ENCODE peak calls at places on chromosomes 12 and 14, in six cellular contexts. V is choroid plexus epithelial cell, G is K562, M is fibroblast of pulmonary artery, U is GM23248, O is cardiac muscle cell. W is an unnamed sample.

GRCh38 chr12:92074889-92075288 is 70.8 kb downstream of the BTG1 start:
- DNase-seq in V (no peak), G (no peak), M (no peak), U (no peak), O (no peak), W (no peak)

GRCh38 chr14:85402546-85403162 is 127.3 kb upstream of the FLRT2 start:
- DNase-seq in V (no peak), G (no peak), M (no peak), U (no peak), O (no peak), W (no peak)

GRCh38 chr12:124927325-124928094 is 13.1 kb upstream of the UBC start:
- DNase-seq in V (peak), G (peak), M (peak), U (peak), O (peak), W (peak)

GRCh38 chr12:5376591-5377207 is 55.2 kb upstream of the NTF3 start:
- DNase-seq in V (no peak), G (no peak), M (no peak), U (no peak), O (no peak), W (no peak)

GRCh38 chr12:24645254-24645653 is 303.6 kb downstream of the BCAT1 start:
- DNase-seq in V (no peak), G (no peak), M (no peak), U (no peak), O (no peak), W (no peak)

GRCh38 chr12:6226701-6227096 is 26.5 kb downstream of the CD9 start:
- DNase-seq in V (peak), G (no peak), M (no peak), U (peak), O (no peak), W (peak)

GRCh38 chr14:35279369-35279768 is 12.8 kb upstream of the PSMA6 start:
- DNase-seq in V (no peak), G (no peak), M (no peak), U (no peak), O (no peak), W (no peak)

GRCh38 chr12:70121562-70121961 is 121.7 kb upstream of the CNOT2 start:
- DNase-seq in V (no peak), G (no peak), M (no peak), U (no peak), O (no peak), W (peak)

GRCh38 chr12:62893276-62893675 is 41.7 kb downstream of the PPM1H start:
- DNase-seq in V (no peak), G (no peak), M (no peak), U (no peak), O (no peak), W (no peak)

GRCh38 chr12:91628656-91629055 is 446.0 kb upstream of the DCN start:
- DNase-seq in V (no peak), G (no peak), M (no peak), U (peak), O (no peak), W (no peak)

GRCh38 chr12:54017845-54018607 is 9.2 kb downstream of the HOXC8 start:
- DNase-seq in V (no peak), G (peak), M (peak), U (peak), O (peak), W (peak)

GRCh38 chr12:132249747-132250478 is 79.5 kb downstream of the GALNT9 start:
- DNase-seq in V (no peak), G (no peak), M (no peak), U (no peak), O (no peak), W (no peak)

GRCh38 chr14:99183716-99184115 is 88.3 kb downstream of the BCL11B start:
- DNase-seq in V (no peak), G (no peak), M (no peak), U (no peak), O (no peak), W (no peak)

GRCh38 chr14:40362856-40363255 is 930.6 kb upstream of the FBXO33 start:
- DNase-seq in V (no peak), G (no peak), M (no peak), U (no peak), O (no peak), W (no peak)

GRCh38 chr12:80472912-80473500 is 29.0 kb downstream of the PTPRQ start:
- DNase-seq in V (peak), G (no peak), M (peak), U (peak), O (peak), W (peak)

GRCh38 chr12:94320109-94320508 is 139.6 kb downstream of the CEP83 start:
- DNase-seq in V (no peak), G (no peak), M (no peak), U (no peak), O (no peak), W (no peak)
- H3K4me3 ChIP-seq in V (no peak), G (no peak), M (no peak), U (no peak), O (no peak), W (no peak)

GRCh38 chr14:73771848-73772705 is 57.9 kb upstream of the PNMA1 start:
- DNase-seq in V (peak), G (peak), M (peak), U (peak), O (peak), W (peak)

GRCh38 chr14:73770977-73771847 is 57.0 kb upstream of the PNMA1 start:
- DNase-seq in V (no peak), G (peak), M (no peak), U (no peak), O (no peak), W (no peak)

GRCh38 chr14:73764881-73765280 is 50.7 kb upstream of the PNMA1 start:
- DNase-seq in V (no peak), G (no peak), M (peak), U (no peak), O (no peak), W (no peak)

GRCh38 chr14:73764406-73764805 is 50.2 kb upstream of the PNMA1 start:
- DNase-seq in V (no peak), G (no peak), M (peak), U (no peak), O (no peak), W (no peak)

GRCh38 chr14:73768107-73768506 is 53.9 kb upstream of the PNMA1 start:
- DNase-seq in V (no peak), G (no peak), M (no peak), U (no peak), O (no peak), W (no peak)
- H3K4me3 ChIP-seq in V (no peak), G (no peak), M (no peak), U (no peak), O (no peak), W (no peak)

DNA sequence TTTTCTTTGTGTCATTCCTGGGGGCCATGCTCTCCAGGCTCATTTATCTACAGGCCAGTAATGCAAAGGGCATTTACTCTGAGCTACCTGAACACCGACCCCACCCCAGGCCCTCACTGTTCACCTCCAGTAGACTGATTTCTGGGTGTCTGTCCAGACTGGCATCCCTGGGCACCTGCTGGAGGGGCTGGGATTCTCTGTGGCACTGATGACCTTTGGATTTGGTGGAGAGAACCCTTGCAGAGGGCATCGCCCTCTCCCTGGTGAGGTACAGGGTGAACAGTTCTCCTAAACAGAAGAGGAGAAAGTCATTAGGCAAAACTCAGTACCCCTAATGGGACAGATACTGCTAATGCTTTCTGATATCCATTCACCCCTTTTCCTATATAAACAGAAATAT is 27.1 kb upstream of the RIMBP2 start:
- DNase-seq in V (no peak), G (no peak), M (no peak), U (no peak), O (no peak), W (no peak)
- H3K4me3 ChIP-seq in V (no peak), G (no peak), M (no peak), U (no peak), O (no peak), W (no peak)

GRCh38 chr14:104686624-104687517 is 2.5 kb upstream of the INF2 start:
- DNase-seq in V (no peak), G (no peak), M (no peak), U (no peak), O (no peak), W (no peak)
- H3K4me3 ChIP-seq in V (no peak), G (no peak), M (no peak), U (no peak), O (no peak), W (no peak)